ENCODE peak calls at places on chromosomes 1 and 21, in five cellular contexts. One of them, this sample, is unnamed.
A peak's percentile ranks its signal among the peaks of the same experiment; 100 is the strongest.

GRCh38 chr1:115373305-115373704 is 35.3 kb upstream of the NGF start:
- DNase-seq in kidney epithelial cell: peak; percentile 56
- DNase-seq in retinal pigment epithelial cell: no peak
- DNase-seq in brain microvascular endothelial cell: peak; percentile 81
- DNase-seq in K562: no peak
- DNase-seq in this sample: peak; percentile 84

GRCh38 chr1:153202006-153202405 is 1.2 kb upstream of the LELP1 start:
- DNase-seq in retinal pigment epithelial cell: no peak
- DNase-seq in kidney epithelial cell: no peak
- DNase-seq in brain microvascular endothelial cell: no peak
- DNase-seq in K562: no peak
- DNase-seq in this sample: no peak

GRCh38 chr1:201214461-201214860 is 23.8 kb downstream of the IGFN1 start:
- DNase-seq in retinal pigment epithelial cell: no peak
- DNase-seq in brain microvascular endothelial cell: no peak
- DNase-seq in kidney epithelial cell: no peak
- DNase-seq in K562: peak; percentile 56
- DNase-seq in this sample: no peak

GRCh38 chr1:32639489-32640075 is 10.8 kb downstream of the ZBTB8OS start:
- DNase-seq in brain microvascular endothelial cell: no peak
- DNase-seq in retinal pigment epithelial cell: no peak
- DNase-seq in K562: no peak
- DNase-seq in kidney epithelial cell: no peak
- DNase-seq in this sample: no peak

GRCh38 chr1:30837653-30838052 is 70.9 kb downstream of the SDC3 start:
- DNase-seq in retinal pigment epithelial cell: no peak
- DNase-seq in brain microvascular endothelial cell: no peak
- DNase-seq in K562: no peak
- DNase-seq in kidney epithelial cell: no peak
- DNase-seq in this sample: no peak

GRCh38 chr1:221274373-221274772 is 395.1 kb downstream of the HLX start:
- DNase-seq in retinal pigment epithelial cell: no peak
- DNase-seq in K562: no peak
- DNase-seq in kidney epithelial cell: no peak
- DNase-seq in brain microvascular endothelial cell: no peak
- DNase-seq in this sample: no peak

GRCh38 chr1:227886503-227886961 is 61.2 kb downstream of the WNT9A start:
- DNase-seq in brain microvascular endothelial cell: no peak
- DNase-seq in retinal pigment epithelial cell: no peak
- DNase-seq in kidney epithelial cell: no peak
- DNase-seq in K562: no peak
- DNase-seq in this sample: no peak

GRCh38 chr1:233708416-233708815 is 94.5 kb downstream of the KCNK1 start:
- DNase-seq in K562: no peak
- DNase-seq in kidney epithelial cell: no peak
- DNase-seq in retinal pigment epithelial cell: no peak
- DNase-seq in brain microvascular endothelial cell: no peak
- DNase-seq in this sample: no peak

GRCh38 chr1:200979574-200980451 is 43.7 kb downstream of the KIF21B start:
- DNase-seq in kidney epithelial cell: no peak
- DNase-seq in K562: peak; percentile 83
- DNase-seq in brain microvascular endothelial cell: peak; percentile 16
- DNase-seq in retinal pigment epithelial cell: no peak
- DNase-seq in this sample: peak; percentile 24

GRCh38 chr1:116679091-116679827 is 11.7 kb upstream of the IGSF3 start:
- DNase-seq in retinal pigment epithelial cell: no peak
- DNase-seq in K562: peak; percentile 81
- DNase-seq in brain microvascular endothelial cell: no peak
- DNase-seq in kidney epithelial cell: no peak
- DNase-seq in this sample: no peak

GRCh38 chr1:201720522-201720844 is 108.5 kb upstream of the IPO9 start:
- DNase-seq in brain microvascular endothelial cell: no peak
- DNase-seq in kidney epithelial cell: no peak
- DNase-seq in K562: no peak
- DNase-seq in retinal pigment epithelial cell: no peak
- DNase-seq in this sample: no peak

GRCh38 chr1:224157316-224157715 is 25.7 kb upstream of the DEGS1 start:
- DNase-seq in K562: no peak
- DNase-seq in retinal pigment epithelial cell: no peak
- DNase-seq in kidney epithelial cell: no peak
- DNase-seq in brain microvascular endothelial cell: no peak
- DNase-seq in this sample: no peak

GRCh38 chr1:211648336-211648735 is 27.1 kb downstream of the NEK2 start:
- DNase-seq in K562: peak; percentile 47
- DNase-seq in brain microvascular endothelial cell: no peak
- DNase-seq in retinal pigment epithelial cell: peak; percentile 50
- DNase-seq in kidney epithelial cell: peak; percentile 56
- DNase-seq in this sample: peak; percentile 67

GRCh38 chr21:26809745-26810144 is 35.5 kb downstream of the ADAMTS1 start:
- DNase-seq in kidney epithelial cell: no peak
- DNase-seq in retinal pigment epithelial cell: no peak
- DNase-seq in brain microvascular endothelial cell: no peak
- DNase-seq in K562: no peak
- DNase-seq in this sample: no peak

GRCh38 chr21:32772281-32773047 is 909 bp upstream of the PAXBP1 start:
- DNase-seq in K562: peak; percentile 75
- DNase-seq in brain microvascular endothelial cell: no peak
- DNase-seq in kidney epithelial cell: no peak
- DNase-seq in retinal pigment epithelial cell: no peak
- DNase-seq in this sample: peak; percentile 46

GRCh38 chr1:226569879-226570547 is 21.4 kb downstream of the STUM start:
- DNase-seq in kidney epithelial cell: no peak
- DNase-seq in K562: peak; percentile 44
- DNase-seq in retinal pigment epithelial cell: no peak
- DNase-seq in brain microvascular endothelial cell: no peak
- DNase-seq in this sample: no peak

GRCh38 chr1:192654607-192655389 is 18.9 kb downstream of the RGS13 start:
- DNase-seq in brain microvascular endothelial cell: peak; percentile 81
- DNase-seq in kidney epithelial cell: peak; percentile 26
- DNase-seq in K562: no peak
- DNase-seq in retinal pigment epithelial cell: no peak
- DNase-seq in this sample: peak; percentile 42

GRCh38 chr1:43878854-43879253 is 54.7 kb upstream of the ARTN start:
- DNase-seq in brain microvascular endothelial cell: no peak
- DNase-seq in retinal pigment epithelial cell: no peak
- DNase-seq in kidney epithelial cell: no peak
- DNase-seq in K562: no peak
- DNase-seq in this sample: no peak

GRCh38 chr1:178196631-178197030 is 102.7 kb downstream of the RASAL2 start:
- DNase-seq in kidney epithelial cell: no peak
- DNase-seq in retinal pigment epithelial cell: no peak
- DNase-seq in K562: no peak
- DNase-seq in brain microvascular endothelial cell: no peak
- DNase-seq in this sample: no peak

GRCh38 chr1:236128646-236129178 is 13.6 kb upstream of the GPR137B start:
- DNase-seq in K562: no peak
- DNase-seq in kidney epithelial cell: no peak
- DNase-seq in brain microvascular endothelial cell: no peak
- DNase-seq in retinal pigment epithelial cell: no peak
- DNase-seq in this sample: peak; percentile 16

DNA sequence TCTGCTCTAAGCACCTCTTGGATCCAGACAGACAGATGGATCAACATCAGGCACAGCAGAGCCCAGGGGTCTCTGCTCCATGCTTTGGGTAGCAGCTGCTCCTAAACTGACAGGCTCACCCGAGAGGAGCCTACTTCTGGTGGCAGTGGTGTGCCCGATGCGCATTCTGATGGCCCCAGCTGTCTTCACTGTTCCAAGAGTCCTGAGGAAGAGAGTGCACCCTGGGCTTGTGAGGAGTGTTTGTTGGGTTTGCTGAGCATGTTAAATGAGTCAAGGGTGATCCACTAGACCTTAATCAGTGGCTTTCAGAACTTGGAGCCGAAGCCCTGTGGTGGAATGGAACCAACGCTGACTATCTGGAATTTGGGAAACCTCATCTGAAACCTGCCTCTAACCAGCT is 11.4 kb upstream of the GPR61 start:
- DNase-seq in brain microvascular endothelial cell: no peak
- DNase-seq in K562: no peak
- DNase-seq in kidney epithelial cell: no peak
- DNase-seq in retinal pigment epithelial cell: no peak
- DNase-seq in this sample: no peak
- H3K4me3 ChIP-seq in brain microvascular endothelial cell: no peak overlapping the region
- H3K4me3 ChIP-seq in K562: no peak overlapping the region
- H3K4me3 ChIP-seq in kidney epithelial cell: no peak overlapping the region
- H3K4me3 ChIP-seq in retinal pigment epithelial cell: no peak overlapping the region
- H3K4me3 ChIP-seq in this sample: no peak overlapping the region

GRCh38 chr1:87331319-87332269 is 2.9 kb downstream of the LMO4 start:
- DNase-seq in brain microvascular endothelial cell: peak; percentile 31
- DNase-seq in kidney epithelial cell: no peak
- DNase-seq in K562: peak; percentile 82
- DNase-seq in retinal pigment epithelial cell: no peak
- DNase-seq in this sample: peak; percentile 77
- TF ChIP-seq CTCF in brain microvascular endothelial cell: peak; percentile 61
- TF ChIP-seq CTCF in kidney epithelial cell: peak; percentile 33
- TF ChIP-seq CTCF in K562: no peak
- TF ChIP-seq CTCF in retinal pigment epithelial cell: no peak
- TF ChIP-seq CTCF in this sample: peak; percentile 42

GRCh38 chr1:3067671-3068399 is 1.2 kb upstream of the PRDM16 start:
- DNase-seq in brain microvascular endothelial cell: no peak
- DNase-seq in K562: no peak
- DNase-seq in kidney epithelial cell: no peak
- DNase-seq in retinal pigment epithelial cell: no peak
- DNase-seq in this sample: no peak

GRCh38 chr1:3070304-3070653 is 1.3 kb downstream of the PRDM16 start:
- DNase-seq in brain microvascular endothelial cell: no peak
- DNase-seq in K562: no peak
- DNase-seq in retinal pigment epithelial cell: no peak
- DNase-seq in kidney epithelial cell: no peak
- DNase-seq in this sample: no peak

GRCh38 chr1:3070654-3071506 is 1.9 kb downstream of the PRDM16 start:
- DNase-seq in kidney epithelial cell: no peak
- DNase-seq in retinal pigment epithelial cell: no peak
- DNase-seq in K562: no peak
- DNase-seq in brain microvascular endothelial cell: no peak
- DNase-seq in this sample: peak; percentile 6

GRCh38 chr1:3068400-3069361 is at the start of gene PRDM16:
- DNase-seq in K562: no peak
- DNase-seq in retinal pigment epithelial cell: no peak
- DNase-seq in kidney epithelial cell: no peak
- DNase-seq in brain microvascular endothelial cell: peak; percentile 32
- DNase-seq in this sample: peak; percentile 33

DNA sequence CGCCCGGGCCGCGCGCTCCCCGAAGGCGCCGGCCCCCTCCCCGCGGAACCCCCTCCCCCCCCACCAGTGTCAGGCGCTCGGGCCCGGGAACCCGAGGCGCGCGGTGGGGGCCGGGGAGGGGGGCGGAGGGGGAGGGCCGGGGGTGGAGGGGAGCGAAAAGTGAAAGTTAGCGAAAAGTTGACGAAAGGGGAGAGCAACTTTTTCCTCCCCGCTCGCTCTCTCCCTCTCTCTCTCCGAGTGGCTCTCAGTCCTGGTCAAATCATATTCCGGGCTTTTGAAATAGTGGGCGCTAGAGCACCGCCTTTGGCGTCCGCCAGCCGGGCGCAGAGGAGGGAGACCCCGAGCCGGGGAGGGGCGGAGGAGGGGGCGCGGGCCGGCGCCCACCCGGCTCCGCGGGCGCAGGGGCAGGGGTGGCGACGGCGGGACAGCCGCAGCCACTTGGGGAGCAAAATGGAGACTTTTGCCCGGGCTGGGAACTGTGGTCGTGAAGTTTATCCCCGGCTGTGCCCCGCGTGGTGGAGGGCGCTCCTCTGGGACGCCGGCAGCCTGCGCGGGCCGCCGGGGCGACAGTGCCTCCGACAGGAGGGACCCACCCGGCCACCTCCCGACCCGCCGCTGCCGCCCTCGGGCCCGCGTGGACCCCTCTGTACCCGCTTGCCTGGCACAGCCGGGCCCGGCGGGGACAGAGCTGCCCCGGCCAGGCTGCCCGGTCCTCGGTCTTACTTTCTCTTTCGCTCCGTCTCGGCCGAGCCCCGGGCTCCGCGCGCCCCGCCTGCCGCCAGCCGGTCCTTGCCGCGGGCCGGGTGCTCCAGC is 694 bp downstream of the PRDM16 start:
- DNase-seq in kidney epithelial cell: no peak
- DNase-seq in retinal pigment epithelial cell: no peak
- DNase-seq in K562: no peak
- DNase-seq in brain microvascular endothelial cell: peak; percentile 50
- DNase-seq in this sample: peak; percentile 51
- H3K4me3 ChIP-seq in kidney epithelial cell: peak overlapping the region; percentile 37
- H3K4me3 ChIP-seq in retinal pigment epithelial cell: peak overlapping the region; percentile 62
- H3K4me3 ChIP-seq in K562: no peak overlapping the region
- H3K4me3 ChIP-seq in brain microvascular endothelial cell: peak overlapping the region; percentile 55
- H3K4me3 ChIP-seq in this sample: peak overlapping the region; percentile 47

DNA sequence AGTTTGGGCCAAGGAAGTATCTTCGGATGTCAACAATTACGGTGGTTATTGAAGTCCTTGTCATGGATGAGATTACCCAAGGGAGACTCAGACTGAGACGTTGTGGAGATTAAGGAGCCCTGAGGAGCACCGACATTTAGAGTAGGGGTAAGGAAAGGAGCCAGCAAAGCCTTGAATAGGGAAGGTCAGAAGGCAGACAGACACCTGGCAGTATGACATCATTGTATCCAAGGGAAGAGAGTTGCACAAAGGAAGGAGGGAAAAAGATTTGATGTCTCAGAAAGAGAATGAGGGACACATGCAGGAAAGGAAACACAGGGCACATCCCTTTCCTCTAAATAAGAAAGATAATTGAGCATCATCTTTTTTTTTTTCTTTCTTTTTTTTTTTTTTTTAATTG is 11.7 kb downstream of the LAMC2 start:
- DNase-seq in K562: no peak
- DNase-seq in kidney epithelial cell: no peak
- DNase-seq in brain microvascular endothelial cell: no peak
- DNase-seq in retinal pigment epithelial cell: no peak
- DNase-seq in this sample: no peak
- TF ChIP-seq CTCF in K562: no peak
- TF ChIP-seq CTCF in kidney epithelial cell: no peak
- TF ChIP-seq CTCF in brain microvascular endothelial cell: no peak
- TF ChIP-seq CTCF in retinal pigment epithelial cell: no peak
- TF ChIP-seq CTCF in this sample: no peak

GRCh38 chr1:6489799-6490180 is 1.7 kb downstream of the PLEKHG5 start:
- DNase-seq in retinal pigment epithelial cell: peak; percentile 20
- DNase-seq in brain microvascular endothelial cell: peak; percentile 47
- DNase-seq in kidney epithelial cell: no peak
- DNase-seq in K562: peak; percentile 91
- DNase-seq in this sample: peak; percentile 77

GRCh38 chr1:6490181-6491075 is 1.0 kb downstream of the PLEKHG5 start:
- DNase-seq in brain microvascular endothelial cell: peak; percentile 62
- DNase-seq in retinal pigment epithelial cell: peak; percentile 27
- DNase-seq in K562: peak; percentile 74
- DNase-seq in kidney epithelial cell: no peak
- DNase-seq in this sample: peak; percentile 82

GRCh38 chr1:6491076-6491449 is 404 bp downstream of the PLEKHG5 start:
- DNase-seq in brain microvascular endothelial cell: no peak
- DNase-seq in K562: no peak
- DNase-seq in retinal pigment epithelial cell: no peak
- DNase-seq in kidney epithelial cell: no peak
- DNase-seq in this sample: no peak

GRCh38 chr1:6491480-6491962 is at the start of gene PLEKHG5:
- DNase-seq in retinal pigment epithelial cell: no peak
- DNase-seq in brain microvascular endothelial cell: peak; percentile 68
- DNase-seq in K562: no peak
- DNase-seq in kidney epithelial cell: no peak
- DNase-seq in this sample: peak; percentile 47

DNA sequence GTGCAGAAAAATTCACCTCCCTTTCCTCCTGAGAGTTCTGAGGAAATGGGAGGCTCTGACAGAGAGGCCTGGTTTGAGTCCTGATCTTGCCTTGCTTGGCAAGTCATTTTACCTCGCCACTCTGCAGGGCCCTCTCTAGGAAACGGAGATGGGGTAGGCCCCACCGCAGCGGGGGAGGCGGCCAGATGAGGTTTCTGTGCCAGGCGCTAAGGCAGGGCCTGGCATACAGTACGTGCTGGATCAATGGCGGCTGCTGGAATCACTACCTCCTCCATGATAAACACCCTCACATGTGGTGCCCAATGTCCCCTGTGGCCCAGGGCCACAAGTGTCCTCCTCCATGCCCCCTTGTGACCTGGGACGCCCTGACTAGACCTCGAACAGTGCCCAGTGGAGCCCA is 499 bp upstream of the PLEKHG5 start:
- DNase-seq in retinal pigment epithelial cell: no peak
- DNase-seq in kidney epithelial cell: no peak
- DNase-seq in K562: no peak
- DNase-seq in brain microvascular endothelial cell: no peak
- DNase-seq in this sample: no peak
- H3K4me3 ChIP-seq in retinal pigment epithelial cell: no peak overlapping the region
- H3K4me3 ChIP-seq in kidney epithelial cell: no peak overlapping the region
- H3K4me3 ChIP-seq in K562: no peak overlapping the region
- H3K4me3 ChIP-seq in brain microvascular endothelial cell: no peak overlapping the region
- H3K4me3 ChIP-seq in this sample: no peak overlapping the region

This sample was measured in cardiac fibroblast.